ENCODE peak calls at places on chromosomes 1 and 21, in five cellular contexts. G is IMR-90, Y is adrenal gland, I is breast epithelium, C is gastrocnemius medialis. P is an unnamed sample.
A peak's percentile ranks its signal among the peaks of the same experiment; 100 is the strongest.

GRCh38 chr1:2068951-2069350 is 18.7 kb downstream of the PRKCZ start:
- DNase-seq in G (no peak), Y (no peak), I (no peak), C (no peak), P (peak; percentile 22)

GRCh38 chr1:215704089-215704860 is 137.2 kb downstream of the KCTD3 start:
- DNase-seq in G (peak; percentile 66), Y (no peak), I (no peak), C (no peak), P (no peak)

GRCh38 chr1:61084560-61084991 is 2.2 kb downstream of the NFIA start:
- DNase-seq in G (no peak), Y (no peak), I (no peak), C (no peak), P (no peak)

GRCh38 chr1:23825762-23826522 is 713 bp upstream of the HMGCL start:
- DNase-seq in G (no peak), Y (no peak), I (no peak), C (no peak), P (no peak)

GRCh38 chr1:60865146-60865545 is 217.2 kb upstream of the NFIA start:
- DNase-seq in G (no peak), Y (no peak), I (no peak), C (no peak), P (no peak)

GRCh38 chr1:200207711-200208126 is 180.2 kb downstream of the NR5A2 start:
- DNase-seq in G (peak; percentile 76), Y (no peak), I (no peak), C (no peak), P (no peak)

GRCh38 chr1:21244986-21245687 is 45.1 kb downstream of the ECE1 start:
- DNase-seq in G (no peak), Y (no peak), I (no peak), C (no peak), P (no peak)

GRCh38 chr1:6445062-6445763 is 20.6 kb downstream of the ESPN start:
- DNase-seq in G (peak; percentile 15), Y (peak; percentile 46), I (no peak), C (no peak), P (no peak)

GRCh38 chr1:93749894-93750301 is 68.3 kb upstream of the BCAR3 start:
- DNase-seq in G (no peak), Y (no peak), I (no peak), C (no peak), P (no peak)

GRCh38 chr1:153849487-153850185 is 73.1 kb downstream of the GATAD2B start:
- DNase-seq in G (no peak), Y (no peak), I (no peak), C (no peak), P (no peak)

GRCh38 chr1:116766616-116767469 is 12.6 kb downstream of the CD2 start:
- DNase-seq in G (no peak), Y (no peak), I (no peak), C (no peak), P (no peak)

GRCh38 chr1:156104065-156104810 is 10.3 kb upstream of the LMNA start:
- DNase-seq in G (peak; percentile 80), Y (no peak), I (peak; percentile 92), C (peak; percentile 37), P (peak; percentile 86)

GRCh38 chr1:197200468-197200899 is 54.0 kb upstream of the ASPM start:
- DNase-seq in G (peak; percentile 5), Y (peak; percentile 40), I (no peak), C (no peak), P (no peak)

GRCh38 chr1:180953291-180953747 is 40.6 kb downstream of the KIAA1614 start:
- DNase-seq in G (no peak), Y (no peak), I (peak; percentile 67), C (peak; percentile 87), P (no peak)

GRCh38 chr21:41580758-41581554 is 73.0 kb upstream of the TMPRSS2 start:
- DNase-seq in G (no peak), Y (no peak), I (no peak), C (no peak), P (no peak)

GRCh38 chr1:102550729-102551384 is 554.1 kb upstream of the OLFM3 start:
- DNase-seq in G (peak; percentile 9), Y (peak; percentile 15), I (no peak), C (no peak), P (no peak)

GRCh38 chr1:29959356-29959755 is 723.0 kb downstream of the PTPRU start:
- DNase-seq in G (no peak), Y (no peak), I (no peak), C (no peak), P (no peak)

GRCh38 chr1:8373547-8374270 is 55.8 kb downstream of the SLC45A1 start:
- DNase-seq in G (peak; percentile 92), Y (peak; percentile 92), I (peak; percentile 55), C (peak; percentile 90), P (peak; percentile 85)

GRCh38 chr1:92079441-92079840 is 704 bp upstream of the BTBD8 start:
- DNase-seq in G (no peak), Y (no peak), I (no peak), C (no peak), P (no peak)

GRCh38 chr1:107480548-107480947 is 339.7 kb downstream of the NTNG1 start:
- DNase-seq in G (no peak), Y (no peak), I (no peak), C (no peak), P (no peak)

GRCh38 chr1:203607169-203607873 is 19.3 kb upstream of the ATP2B4 start:
- DNase-seq in G (peak; percentile 98), Y (peak; percentile 94), I (no peak), C (no peak), P (peak; percentile 73)

GRCh38 chr1:247456914-247457638 is 828 bp downstream of the OR2B11 start:
- DNase-seq in G (no peak), Y (no peak), I (no peak), C (peak; percentile 22), P (no peak)

GRCh38 chr1:239107676-239108075 is 278.7 kb upstream of the CHRM3 start:
- DNase-seq in G (no peak), Y (no peak), I (no peak), C (no peak), P (no peak)

GRCh38 chr1:215992620-215993019 is 425.5 kb downstream of the KCTD3 start:
- DNase-seq in G (peak; percentile 43), Y (no peak), I (no peak), C (no peak), P (no peak)

GRCh38 chr1:202235003-202235660 is 41.5 kb downstream of the LGR6 start:
- DNase-seq in G (no peak), Y (no peak), I (no peak), C (no peak), P (no peak)

GRCh38 chr1:16076871-16077250 is 3.4 kb upstream of the FAM131C start:
- DNase-seq in G (peak; percentile 33), Y (peak; percentile 96), I (no peak), C (peak; percentile 19), P (peak; percentile 62)

GRCh38 chr1:165350861-165351260 is 5.7 kb downstream of the LMX1A start:
- DNase-seq in G (no peak), Y (no peak), I (no peak), C (no peak), P (no peak)

GRCh38 chr1:47883963-47884362 is 113.2 kb downstream of the TRABD2B start:
- DNase-seq in G (no peak), Y (no peak), I (no peak), C (no peak), P (no peak)

GRCh38 chr1:63607322-63607721 is 14.1 kb downstream of the PGM1 start:
- DNase-seq in G (no peak), Y (no peak), I (no peak), C (no peak), P (no peak)

GRCh38 chr1:17277511-17278159 is 28.7 kb downstream of the PADI3 start:
- DNase-seq in G (no peak), Y (no peak), I (peak; percentile 30), C (no peak), P (no peak)

GRCh38 chr1:151998611-151999362 is 5.1 kb upstream of the S100A10 start:
- DNase-seq in G (peak; percentile 44), Y (no peak), I (no peak), C (no peak), P (no peak)

DNA sequence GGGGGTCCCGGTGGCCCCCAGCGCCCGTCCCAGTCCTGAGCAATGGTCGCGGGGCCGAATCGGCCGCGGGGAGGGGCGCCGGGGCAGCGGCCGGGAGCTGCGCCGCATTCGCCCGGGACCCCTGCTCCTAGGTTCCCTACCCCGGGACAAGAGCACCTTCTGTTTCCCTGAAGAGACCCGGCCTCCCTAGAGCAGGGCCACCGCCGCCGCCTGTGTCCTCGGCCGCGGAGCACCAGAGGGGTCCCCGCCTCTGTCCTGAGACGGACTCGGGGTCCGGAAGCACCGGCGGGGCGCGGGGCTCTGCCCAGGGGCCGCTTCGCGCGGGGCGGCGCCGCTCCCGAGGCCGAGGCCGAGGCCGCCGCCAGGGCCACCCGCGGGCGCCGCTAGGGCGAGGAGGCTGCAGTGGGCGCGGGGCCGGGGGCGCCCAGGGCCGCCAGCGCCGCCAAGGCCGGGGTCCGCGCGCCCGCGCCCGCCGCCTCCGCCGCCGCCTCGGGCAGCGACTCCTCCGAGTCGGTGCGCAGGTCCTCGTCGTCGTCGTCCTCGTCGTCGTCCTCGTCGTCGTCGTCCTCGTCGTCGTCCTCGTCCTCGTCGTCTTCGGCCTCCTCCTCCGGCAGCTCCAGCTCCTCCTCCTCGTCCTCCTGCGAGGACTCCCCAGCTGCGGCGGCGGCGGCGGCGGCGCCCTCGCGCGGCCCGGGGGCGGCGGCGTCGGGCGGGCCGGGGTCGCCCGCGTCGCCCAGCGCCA is 157.7 kb downstream of the CASZ1 start:
- DNase-seq in G (no peak), Y (no peak), I (no peak), C (no peak), P (no peak)
- H3K27ac ChIP-seq in G (no peak overlapping the region), Y (no peak overlapping the region), I (peak overlapping the region; percentile 95), C (peak overlapping the region; percentile 22), P (no peak overlapping the region)

GRCh38 chr1:223140551-223140950 is 2.5 kb downstream of the TLR5 start:
- DNase-seq in G (no peak), Y (no peak), I (no peak), C (no peak), P (no peak)
- H3K4me1 ChIP-seq in G (peaks cover 2% of the 10 kb centered on the region), Y (peaks cover 16% of the 10 kb centered on the region), I (peaks cover 30% of the 10 kb centered on the region), C (peaks cover 29% of the 10 kb centered on the region), P (peaks cover 32% of the 10 kb centered on the region)

DNA sequence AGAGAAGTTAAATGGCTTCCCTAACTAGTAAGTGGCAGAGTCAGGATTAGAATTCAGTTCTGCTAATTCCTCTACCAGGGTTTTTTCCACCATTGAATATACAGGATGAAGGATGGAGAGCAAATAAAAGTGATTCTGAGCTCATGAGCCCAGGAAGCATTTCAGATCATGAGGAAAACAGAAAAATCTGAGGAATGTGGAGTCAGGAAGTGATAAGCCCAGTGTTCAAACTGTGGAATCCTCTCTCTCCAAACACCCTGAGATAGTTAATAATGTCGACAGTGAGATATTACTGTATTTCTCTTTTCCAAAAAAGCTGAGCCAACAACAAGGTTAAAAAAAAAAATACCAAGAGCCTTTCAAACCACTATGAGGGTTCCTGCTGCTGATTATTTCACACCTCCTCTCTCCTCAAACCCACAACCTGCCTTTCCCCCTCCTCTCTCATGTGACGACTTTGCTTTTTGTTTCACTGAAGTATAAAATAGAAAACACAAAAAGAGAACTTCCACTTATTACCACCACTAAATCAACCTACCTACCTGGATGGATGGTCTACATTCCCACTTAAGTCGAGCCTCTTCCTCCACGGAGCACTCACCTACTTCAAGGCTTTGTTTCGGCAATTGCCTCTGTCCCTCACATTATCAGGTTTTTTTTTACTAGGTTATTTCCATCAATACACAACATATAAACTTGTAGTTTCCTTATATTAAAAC is 8.9 kb downstream of the SLAMF1 start:
- DNase-seq in G (no peak), Y (no peak), I (no peak), C (no peak), P (no peak)
- TF ChIP-seq POLR2A in G (no peak), Y (no peak), I (no peak), C (no peak), P (no peak)

GRCh38 chr1:241593186-241593585 is 47.0 kb downstream of the CHML start:
- DNase-seq in G (peak; percentile 49), Y (no peak), I (no peak), C (no peak), P (no peak)
- H3K27ac ChIP-seq in G (no peak overlapping the region), Y (peak overlapping the region; percentile 26), I (no peak overlapping the region), C (no peak overlapping the region), P (no peak overlapping the region)